ENCODE peak calls at places on chromosomes 13 and 19, in seven cellular contexts. V is IMR-90; A is colonic mucosa; C is aorta; T is breast epithelium; G is CD4-positive, CD25-positive, alpha-beta regulatory T cell; D is CD4-positive, alpha-beta T cell. X is an unnamed sample.

GRCh38 chr13:90839061-90839460 is 508.4 kb upstream of the MIR17HG start:
- DNase-seq in V (no peak), A (no peak), C (no peak), T (no peak), G (no peak), D (no peak), X (no peak)

GRCh38 chr13:42474954-42475353 is 99.0 kb upstream of the TNFSF11 start:
- DNase-seq in V (peak; percentile 61), A (no peak), C (no peak), T (no peak), G (no peak), D (no peak), X (no peak)

GRCh38 chr19:48510421-48511268 is 990 bp downstream of the LMTK3 start:
- DNase-seq in V (peak; percentile 39), A (peak; percentile 74), C (peak; percentile 89), T (peak; percentile 60), G (peak; percentile 80), D (peak; percentile 74), X (peak; percentile 75)

GRCh38 chr13:98910501-98910951 is 67.3 kb downstream of the DOCK9 start:
- DNase-seq in V (peak; percentile 70), A (no peak), C (no peak), T (no peak), G (peak; percentile 82), D (peak; percentile 11), X (no peak)

GRCh38 chr19:36838784-36839324 is 667 bp upstream of the ZNF790 start:
- DNase-seq in V (peak; percentile 8), A (no peak), C (no peak), T (no peak), G (no peak), D (no peak), X (no peak)

GRCh38 chr19:55016017-55016416 is 22.0 kb downstream of the GP6 start:
- DNase-seq in V (no peak), A (no peak), C (no peak), T (no peak), G (no peak), D (no peak), X (no peak)

GRCh38 chr19:45782162-45782623 is at the start of gene DMPK:
- DNase-seq in V (no peak), A (no peak), C (peak; percentile 89), T (no peak), G (no peak), D (no peak), X (no peak)

GRCh38 chr13:82597737-82598136 is 1284.5 kb downstream of the SLITRK1 start:
- DNase-seq in V (no peak), A (no peak), C (no peak), T (no peak), G (no peak), D (no peak), X (no peak)

GRCh38 chr13:95607363-95607762 is 37.1 kb downstream of the DZIP1 start:
- DNase-seq in V (peak; percentile 64), A (no peak), C (no peak), T (no peak), G (no peak), D (no peak), X (no peak)

GRCh38 chr13:35744566-35745203 is 268.2 kb upstream of the MAB21L1 start:
- DNase-seq in V (peak; percentile 16), A (no peak), C (no peak), T (no peak), G (no peak), D (no peak), X (no peak)

GRCh38 chr13:70960841-70961443 is 852.7 kb upstream of the KLHL1 start:
- DNase-seq in V (peak; percentile 13), A (no peak), C (no peak), T (no peak), G (peak; percentile 7), D (no peak), X (no peak)

GRCh38 chr19:30742981-30743380 is 370.8 kb downstream of the ZNF536 start:
- DNase-seq in V (no peak), A (no peak), C (no peak), T (no peak), G (no peak), D (no peak), X (no peak)

GRCh38 chr19:19514215-19514633 is 1.1 kb downstream of the TSSK6 start:
- DNase-seq in V (no peak), A (peak; percentile 63), C (peak; percentile 90), T (no peak), G (no peak), D (no peak), X (no peak)

GRCh38 chr13:21541271-21541670 is 62.7 kb downstream of the MICU2 start:
- DNase-seq in V (no peak), A (no peak), C (no peak), T (no peak), G (no peak), D (no peak), X (no peak)

GRCh38 chr19:13751436-13751835 is 12.9 kb upstream of the MRI1 start:
- DNase-seq in V (no peak), A (no peak), C (no peak), T (no peak), G (no peak), D (no peak), X (no peak)

GRCh38 chr13:71144883-71145282 is 722.1 kb downstream of the DACH1 start:
- DNase-seq in V (no peak), A (no peak), C (no peak), T (no peak), G (no peak), D (no peak), X (no peak)

GRCh38 chr13:102260256-102260655 is 141.6 kb downstream of the FGF14 start:
- DNase-seq in V (no peak), A (no peak), C (no peak), T (no peak), G (no peak), D (no peak), X (no peak)

GRCh38 chr19:45547965-45548609 is 36.5 kb downstream of the OPA3 start:
- DNase-seq in V (peak; percentile 18), A (peak; percentile 85), C (no peak), T (peak; percentile 56), G (no peak), D (no peak), X (no peak)

GRCh38 chr19:4550479-4551050 is 8.9 kb downstream of the SEMA6B start:
- DNase-seq in V (no peak), A (no peak), C (no peak), T (no peak), G (no peak), D (no peak), X (no peak)

GRCh38 chr13:29515372-29515771 is 80.1 kb downstream of the SLC7A1 start:
- DNase-seq in V (no peak), A (no peak), C (peak; percentile 30), T (no peak), G (no peak), D (no peak), X (no peak)

GRCh38 chr19:47035495-47036232 is 12.8 kb downstream of the TMEM160 start:
- DNase-seq in V (peak; percentile 73), A (peak; percentile 96), C (peak; percentile 96), T (peak; percentile 85), G (peak; percentile 93), D (peak; percentile 95), X (peak; percentile 99)

GRCh38 chr19:40831502-40832430 is 18.5 kb downstream of the CYP2A6 start:
- DNase-seq in V (peak; percentile 97), A (peak; percentile 67), C (no peak), T (no peak), G (no peak), D (no peak), X (no peak)

GRCh38 chr19:56930647-56931592 is 90.4 kb upstream of the PEG3 start:
- DNase-seq in V (no peak), A (no peak), C (no peak), T (no peak), G (no peak), D (no peak), X (no peak)
- H3K9me3 ChIP-seq in V (peaks cover 25% of the 10 kb centered on the region), A (no peaks in the 10 kb centered on the region), C (no peaks in the 10 kb centered on the region), T (no peaks in the 10 kb centered on the region), G (peaks cover 34% of the 10 kb centered on the region), D (peaks cover 35% of the 10 kb centered on the region), X (peaks cover 3% of the 10 kb centered on the region)

GRCh38 chr19:57055956-57056355 is 63.8 kb upstream of the USP29 start:
- DNase-seq in V (no peak), A (no peak), C (no peak), T (no peak), G (no peak), D (no peak), X (no peak)

GRCh38 chr19:57052102-57052501 is 67.7 kb upstream of the USP29 start:
- DNase-seq in V (no peak), A (no peak), C (no peak), T (no peak), G (no peak), D (no peak), X (no peak)

GRCh38 chr19:57050863-57051262 is 68.9 kb upstream of the USP29 start:
- DNase-seq in V (no peak), A (no peak), C (no peak), T (no peak), G (no peak), D (no peak), X (no peak)

GRCh38 chr19:57056972-57057371 is 62.8 kb upstream of the USP29 start:
- DNase-seq in V (peak; percentile 11), A (peak; percentile 59), C (no peak), T (no peak), G (no peak), D (no peak), X (no peak)

GRCh38 chr19:57053401-57053800 is 66.4 kb upstream of the USP29 start:
- DNase-seq in V (no peak), A (no peak), C (no peak), T (no peak), G (no peak), D (no peak), X (no peak)
- H3K9me3 ChIP-seq in V (peaks cover 24% of the 10 kb centered on the region), A (no peaks in the 10 kb centered on the region), C (peaks cover 3% of the 10 kb centered on the region), T (peaks cover 17% of the 10 kb centered on the region), G (peaks cover 14% of the 10 kb centered on the region), D (peaks cover 20% of the 10 kb centered on the region), X (no peaks in the 10 kb centered on the region)

DNA sequence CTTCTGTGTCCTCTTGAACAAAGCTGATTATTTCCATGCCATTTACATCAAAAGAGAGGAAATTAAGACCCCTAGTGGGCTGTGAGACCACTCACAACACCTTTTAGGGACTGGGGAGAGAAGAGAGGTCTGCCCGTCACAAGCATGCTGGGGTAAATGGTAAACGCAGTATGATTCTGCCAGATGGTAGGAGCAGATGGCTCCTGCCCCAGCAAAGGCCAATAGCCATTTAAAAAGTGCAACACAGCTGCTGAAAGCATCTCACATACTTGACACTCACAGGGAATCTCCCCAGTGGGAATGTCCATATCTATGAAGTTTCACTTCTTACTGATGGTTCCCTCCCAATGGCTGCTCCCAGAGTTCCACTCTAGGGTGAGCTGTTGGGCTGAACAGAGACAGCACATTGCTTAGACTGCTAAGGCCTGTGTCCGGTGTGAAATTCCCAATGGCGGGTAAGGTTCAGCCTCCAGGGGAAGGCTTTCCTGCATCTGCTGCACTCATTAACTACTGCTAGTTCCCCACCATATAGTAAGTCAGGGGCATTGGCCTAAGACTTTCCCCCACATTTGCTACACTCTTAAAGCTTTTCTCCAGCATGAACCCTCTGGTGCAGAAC is 7.4 kb downstream of the ZNF671 start:
- DNase-seq in V (no peak), A (no peak), C (no peak), T (no peak), G (no peak), D (no peak), X (no peak)
- H3K9me3 ChIP-seq in V (peaks cover 56% of the 10 kb centered on the region), A (peaks cover 12% of the 10 kb centered on the region), C (peaks cover 39% of the 10 kb centered on the region), T (peaks cover 80% of the 10 kb centered on the region), G (peaks cover 67% of the 10 kb centered on the region), D (peaks cover 72% of the 10 kb centered on the region), X (peaks cover 42% of the 10 kb centered on the region)

DNA sequence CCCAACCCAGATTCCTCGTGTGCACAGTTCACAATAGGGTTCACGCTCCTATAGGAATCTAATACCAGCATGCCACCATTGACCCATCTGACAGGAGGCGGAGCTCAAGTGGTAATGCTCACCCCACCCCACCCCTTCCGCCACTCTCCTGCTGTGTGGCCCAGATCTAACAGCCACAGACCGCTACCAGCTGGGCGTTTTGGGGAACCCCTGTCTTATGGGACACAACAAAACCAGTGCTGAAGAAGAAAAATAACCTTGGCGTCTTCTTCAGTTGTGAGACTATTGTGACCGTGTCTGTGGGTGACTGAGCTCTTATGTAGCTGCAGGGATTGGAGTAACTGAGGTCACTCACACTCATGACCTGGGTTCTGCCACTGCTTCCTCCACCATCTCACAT is 5.2 kb upstream of the OR10H1 start:
- DNase-seq in V (no peak), A (no peak), C (no peak), T (no peak), G (no peak), D (no peak), X (no peak)
- H3K9me3 ChIP-seq in V (peaks cover 6% of the 10 kb centered on the region), A (no peaks in the 10 kb centered on the region), C (no peaks in the 10 kb centered on the region), T (no peaks in the 10 kb centered on the region), G (no peaks in the 10 kb centered on the region), D (no peaks in the 10 kb centered on the region), X (no peaks in the 10 kb centered on the region)

X was measured in T-helper 17 cell.